ENCODE peak calls at places on chromosomes 13 and 19, in eight cellular contexts. U, J, N, O, B, W, G and Y are unnamed samples.

GRCh38 chr13:63481334-63481733 is 2065.7 kb upstream of the PCDH20 start:
- DNase-seq in U (no peak), J (no peak), N (no peak), O (no peak), B (no peak), W (no peak), G (peak), Y (no peak)

GRCh38 chr19:19446655-19447437 is 41.4 kb downstream of the GATAD2A start:
- DNase-seq in U (no peak), J (no peak), N (no peak), O (no peak), B (no peak), W (no peak), G (no peak), Y (no peak)

GRCh38 chr19:21440321-21440720 is 43.4 kb downstream of the ZNF493 start:
- DNase-seq in U (no peak), J (no peak), N (no peak), O (no peak), B (no peak), W (no peak), G (no peak), Y (no peak)

GRCh38 chr13:37364024-37364423 is 234.5 kb downstream of the POSTN start:
- DNase-seq in U (no peak), J (no peak), N (no peak), O (no peak), B (no peak), W (peak), G (no peak), Y (no peak)

GRCh38 chr13:46286972-46287371 is 75.2 kb downstream of the LRRC63 start:
- DNase-seq in U (no peak), J (no peak), N (no peak), O (no peak), B (no peak), W (no peak), G (no peak), Y (no peak)

GRCh38 chr19:4229179-4229931 is at the start of gene EBI3:
- DNase-seq in U (no peak), J (no peak), N (no peak), O (no peak), B (no peak), W (peak), G (peak), Y (no peak)

GRCh38 chr19:1888385-1888784 is 3.1 kb upstream of the ABHD17A start:
- DNase-seq in U (no peak), J (no peak), N (no peak), O (no peak), B (no peak), W (no peak), G (no peak), Y (no peak)

GRCh38 chr19:30688696-30689095 is 316.5 kb downstream of the ZNF536 start:
- DNase-seq in U (no peak), J (no peak), N (no peak), O (no peak), B (no peak), W (no peak), G (no peak), Y (no peak)

GRCh38 chr13:46871557-46871956 is 25.3 kb downstream of the HTR2A start:
- DNase-seq in U (no peak), J (no peak), N (no peak), O (no peak), B (no peak), W (no peak), G (no peak), Y (no peak)

GRCh38 chr19:46786236-46787039 is 2.0 kb downstream of the SLC1A5 start:
- DNase-seq in U (peak), J (no peak), N (no peak), O (peak), B (peak), W (peak), G (peak), Y (no peak)

GRCh38 chr13:111280666-111281577 is 39.5 kb upstream of the TEX29 start:
- DNase-seq in U (no peak), J (no peak), N (no peak), O (no peak), B (no peak), W (peak), G (peak), Y (no peak)

GRCh38 chr19:40143612-40144011 is 47.6 kb upstream of the MAP3K10 start:
- DNase-seq in U (no peak), J (no peak), N (no peak), O (no peak), B (no peak), W (peak), G (peak), Y (no peak)

GRCh38 chr19:1266116-1266817 is 2.9 kb upstream of the CIRBP start:
- DNase-seq in U (peak), J (no peak), N (no peak), O (peak), B (peak), W (peak), G (peak), Y (peak)

GRCh38 chr19:46493236-46494114 is 2.2 kb downstream of the PNMA8B start:
- DNase-seq in U (peak), J (no peak), N (no peak), O (no peak), B (no peak), W (no peak), G (no peak), Y (no peak)

GRCh38 chr13:36251012-36251411 is 36.7 kb upstream of the SOHLH2 start:
- DNase-seq in U (no peak), J (no peak), N (no peak), O (no peak), B (no peak), W (no peak), G (no peak), Y (no peak)

GRCh38 chr19:15463865-15464371 is 426 bp downstream of the RASAL3 start:
- DNase-seq in U (no peak), J (no peak), N (no peak), O (no peak), B (peak), W (no peak), G (no peak), Y (no peak)

GRCh38 chr19:19657397-19657783 is 6.1 kb downstream of the ATP13A1 start:
- DNase-seq in U (no peak), J (no peak), N (no peak), O (no peak), B (no peak), W (no peak), G (no peak), Y (no peak)

GRCh38 chr19:30170081-30170480 is 202.1 kb upstream of the ZNF536 start:
- DNase-seq in U (no peak), J (no peak), N (no peak), O (no peak), B (no peak), W (no peak), G (no peak), Y (no peak)

GRCh38 chr19:4320419-4320818 is 16.0 kb downstream of the FSD1 start:
- DNase-seq in U (no peak), J (no peak), N (no peak), O (no peak), B (no peak), W (no peak), G (no peak), Y (no peak)

GRCh38 chr19:7778081-7778480 is 15.0 kb downstream of the CLEC4M start:
- DNase-seq in U (no peak), J (no peak), N (no peak), O (no peak), B (no peak), W (no peak), G (no peak), Y (no peak)

GRCh38 chr13:45331981-45332830 is 8.8 kb downstream of the TPT1 start:
- DNase-seq in U (no peak), J (no peak), N (no peak), O (no peak), B (no peak), W (peak), G (peak), Y (no peak)

GRCh38 chr19:49430678-49431329 is 5.6 kb downstream of the GFY start:
- DNase-seq in U (no peak), J (no peak), N (no peak), O (no peak), B (no peak), W (no peak), G (peak), Y (no peak)

GRCh38 chr13:92137519-92137918 is 739.1 kb downstream of the GPC5 start:
- DNase-seq in U (no peak), J (no peak), N (no peak), O (no peak), B (no peak), W (no peak), G (no peak), Y (no peak)

GRCh38 chr13:23724196-23724970 is 154.2 kb downstream of the TNFRSF19 start:
- DNase-seq in U (no peak), J (no peak), N (no peak), O (no peak), B (no peak), W (peak), G (no peak), Y (no peak)

GRCh38 chr19:1953441-1954094 is 12.6 kb downstream of the CSNK1G2 start:
- DNase-seq in U (no peak), J (no peak), N (no peak), O (no peak), B (no peak), W (no peak), G (no peak), Y (no peak)

GRCh38 chr19:31450696-31451095 is 101.5 kb upstream of the TSHZ3 start:
- DNase-seq in U (no peak), J (no peak), N (no peak), O (no peak), B (no peak), W (no peak), G (peak), Y (no peak)

GRCh38 chr13:109989155-109989554 is 202.8 kb upstream of the IRS2 start:
- DNase-seq in U (no peak), J (no peak), N (no peak), O (no peak), B (no peak), W (peak), G (peak), Y (no peak)

GRCh38 chr13:96252903-96253302 is 163.0 kb downstream of the HS6ST3 start:
- DNase-seq in U (no peak), J (no peak), N (no peak), O (no peak), B (no peak), W (no peak), G (no peak), Y (no peak)

GRCh38 chr13:51895906-51896888 is 34.4 kb downstream of the CCDC70 start:
- DNase-seq in U (peak), J (no peak), N (no peak), O (no peak), B (no peak), W (peak), G (peak), Y (no peak)

GRCh38 chr13:44440046-44440608 is 66.5 kb downstream of the SERP2 start:
- DNase-seq in U (no peak), J (no peak), N (no peak), O (no peak), B (no peak), W (no peak), G (no peak), Y (no peak)

GRCh38 chr13:111382877-111383276 is 62.4 kb downstream of the TEX29 start:
- DNase-seq in U (no peak), J (peak), N (no peak), O (no peak), B (no peak), W (no peak), G (no peak), Y (no peak)

GRCh38 chr13:19085258-19085657 is 96.4 kb downstream of the TUBA3C start:
- DNase-seq in U (no peak), J (no peak), N (no peak), O (no peak), B (no peak), W (no peak), G (no peak), Y (no peak)

GRCh38 chr19:3112375-3113099 is 18.4 kb downstream of the GNA11 start:
- DNase-seq in U (no peak), J (no peak), N (no peak), O (no peak), B (no peak), W (no peak), G (no peak), Y (no peak)

GRCh38 chr13:94268661-94269060 is 210.8 kb downstream of the DCT start:
- DNase-seq in U (no peak), J (no peak), N (no peak), O (no peak), B (no peak), W (peak), G (peak), Y (no peak)

GRCh38 chr13:22032905-22033304 is 362.0 kb downstream of the FGF9 start:
- DNase-seq in U (no peak), J (no peak), N (no peak), O (no peak), B (no peak), W (no peak), G (no peak), Y (no peak)

GRCh38 chr13:51945149-51945548 is 66.1 kb downstream of the ATP7B start:
- DNase-seq in U (no peak), J (no peak), N (no peak), O (no peak), B (no peak), W (no peak), G (no peak), Y (no peak)

GRCh38 chr19:54172764-54173699 is at the start of gene TMC4:
- DNase-seq in U (peak), J (no peak), N (no peak), O (no peak), B (no peak), W (no peak), G (peak), Y (no peak)

GRCh38 chr19:14363203-14364097 is 17.8 kb upstream of the ADGRE5 start:
- DNase-seq in U (peak), J (peak), N (peak), O (no peak), B (no peak), W (peak), G (peak), Y (no peak)

GRCh38 chr19:16376649-16377048 is 52.0 kb downstream of the KLF2 start:
- DNase-seq in U (peak), J (no peak), N (no peak), O (no peak), B (no peak), W (no peak), G (no peak), Y (no peak)